ENCODE peak calls at places on chromosomes 7 and 10, in six cellular contexts. A, F, W, T, Q and D are unnamed samples.
A peak's percentile ranks its signal among the peaks of the same experiment; 100 is the strongest.

GRCh38 chr7:37817219-37817618 is 31.2 kb upstream of the NME8 start:
- DNase-seq in A (no peak), T (no peak), W (no peak), Q (no peak), F (no peak), D (no peak)

GRCh38 chr10:49616421-49617230 is 2.8 kb downstream of the CHAT start:
- DNase-seq in A (no peak), Q (no peak), F (peak; percentile 49), W (no peak), T (peak; percentile 31), D (no peak)

GRCh38 chr10:6052247-6053221 is 9.6 kb downstream of the IL2RA start:
- DNase-seq in Q (no peak), T (no peak), W (no peak), F (peak; percentile 46), A (no peak), D (no peak)

GRCh38 chr10:17923728-17924127 is 28.0 kb upstream of the SLC39A12 start:
- DNase-seq in W (no peak), T (no peak), A (peak; percentile 87), Q (no peak), F (peak; percentile 83), D (no peak)

GRCh38 chr10:93995598-93996271 is 2.0 kb downstream of the PLCE1 start:
- DNase-seq in T (no peak), W (no peak), F (no peak), A (no peak), Q (no peak), D (no peak)

GRCh38 chr10:119438717-119439116 is 103.8 kb downstream of the RGS10 start:
- DNase-seq in Q (no peak), F (no peak), T (no peak), W (no peak), A (no peak), D (no peak)

GRCh38 chr7:98697485-98698240 is 80.6 kb downstream of the NPTX2 start:
- DNase-seq in A (no peak), W (no peak), F (no peak), Q (no peak), T (no peak), D (no peak)

GRCh38 chr7:44136731-44137130 is 4.4 kb downstream of the MYL7 start:
- DNase-seq in T (no peak), W (no peak), F (no peak), A (no peak), Q (no peak), D (no peak)

GRCh38 chr10:88810196-88810961 is 7.8 kb downstream of the LIPM start:
- DNase-seq in F (no peak), T (no peak), A (peak; percentile 39), W (no peak), Q (peak; percentile 8), D (no peak)

GRCh38 chr7:31120800-31121513 is 68.8 kb downstream of the ADCYAP1R1 start:
- DNase-seq in Q (no peak), W (no peak), F (no peak), A (no peak), T (no peak), D (no peak)

GRCh38 chr10:49068209-49068608 is 47.1 kb downstream of the VSTM4 start:
- DNase-seq in A (no peak), F (no peak), Q (no peak), T (no peak), W (no peak), D (no peak)

GRCh38 chr10:51860257-51860656 is 160.9 kb upstream of the CSTF2T start:
- DNase-seq in F (peak; percentile 75), Q (no peak), A (no peak), W (no peak), T (no peak), D (no peak)

GRCh38 chr7:33062023-33062781 is at the start of gene NT5C3A:
- DNase-seq in T (peak; percentile 36), A (no peak), Q (peak; percentile 58), W (peak; percentile 42), F (peak; percentile 64), D (peak; percentile 47)

GRCh38 chr10:71703577-71703976 is 16.0 kb downstream of the C10orf105 start:
- DNase-seq in W (no peak), A (no peak), T (no peak), F (no peak), Q (no peak), D (no peak)
- TF ChIP-seq CTCF in W (no peak), A (no peak), T (no peak), F (no peak), Q (peak; percentile 20), D (no peak)

GRCh38 chr7:139159900-139160675 is 50.6 kb upstream of the ZC3HAV1 start:
- DNase-seq in T (no peak), Q (no peak), F (no peak), A (no peak), W (peak; percentile 52), D (no peak)
- TF ChIP-seq CTCF in T (no peak), Q (no peak), F (no peak), A (no peak), W (no peak), D (no peak)

DNA sequence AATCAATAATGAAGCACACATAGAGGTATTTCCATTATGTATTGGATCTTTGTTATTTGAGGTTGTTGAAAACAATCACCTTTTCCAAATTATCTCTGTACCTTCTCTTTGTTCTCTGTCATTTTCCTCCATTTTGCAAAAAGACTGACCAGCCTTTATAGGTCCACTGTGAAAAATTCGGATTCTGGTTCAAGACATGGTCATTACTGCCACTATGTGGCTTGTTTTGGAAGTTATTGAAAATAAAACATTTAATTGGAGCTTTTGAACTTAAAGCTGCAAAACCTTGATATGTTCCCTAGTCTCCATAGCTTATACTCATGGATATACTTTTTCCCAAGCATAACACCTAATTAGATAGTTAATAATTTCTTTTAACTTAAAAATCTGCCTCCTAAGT is 1094.4 kb downstream of the NRG3 start:
- DNase-seq in F (no peak), A (no peak), W (no peak), Q (no peak), T (no peak), D (no peak)
- TF ChIP-seq CTCF in F (peak; percentile 21), A (peak; percentile 33), W (peak; percentile 13), Q (no peak), T (no peak), D (peak; percentile 49)

DNA sequence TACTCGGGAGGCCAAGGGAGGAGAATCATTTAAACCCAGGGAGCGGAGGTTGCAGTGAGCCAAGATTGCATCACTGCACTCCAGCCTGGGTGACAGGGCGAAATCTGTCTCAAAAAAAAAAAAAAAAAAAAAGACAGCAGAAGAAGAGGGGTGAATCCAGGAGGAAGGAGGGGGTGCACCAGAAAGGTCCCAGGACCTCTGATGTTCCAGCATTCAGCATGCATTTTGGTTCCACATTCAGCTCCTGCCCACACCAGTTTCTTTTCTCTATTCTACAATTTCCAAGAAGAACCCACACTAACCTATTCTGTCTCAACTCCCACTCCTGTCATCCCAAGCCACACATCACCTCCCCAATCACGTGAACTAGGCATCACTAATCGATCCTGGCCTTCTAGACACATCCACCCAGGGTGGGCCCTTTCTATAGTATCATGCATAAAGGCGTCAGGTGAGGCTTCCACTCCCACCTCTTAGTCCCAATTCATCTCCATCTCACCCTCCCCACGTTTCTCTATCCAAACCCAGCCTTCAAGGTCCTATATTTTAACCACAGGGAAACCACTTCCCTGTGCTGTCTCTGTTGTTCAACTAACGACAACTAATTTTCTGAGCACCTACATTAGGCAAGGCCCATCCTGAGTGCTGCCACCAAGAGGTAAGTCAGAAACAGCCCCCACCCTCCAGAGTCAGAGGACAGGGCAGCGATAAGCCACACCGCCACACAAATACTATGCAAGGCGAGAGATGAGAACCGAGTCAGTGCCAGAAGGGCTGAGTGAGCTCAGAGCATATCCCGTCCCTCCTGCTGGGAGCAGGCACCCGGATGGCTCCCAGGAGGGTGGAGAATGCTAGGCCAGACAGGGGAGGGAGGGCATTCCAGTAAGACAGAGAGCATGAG is 2.2 kb downstream of the ANXA11 start:
- DNase-seq in Q (peak; percentile 72), T (peak; percentile 43), W (peak; percentile 64), A (peak; percentile 54), F (peak; percentile 90), D (peak; percentile 15)
- TF ChIP-seq CTCF in Q (peak; percentile 67), T (no peak), W (no peak), A (peak; percentile 18), F (no peak), D (no peak)